ENCODE peak calls at places on chromosomes 3 and 15, in nine cellular contexts. B is hippocampal formation; C is ovary; X is MCF 10A; H is EL; N is NCI-H1092 treated with DMSO at 0.1 percent for 48 hours; R is adipocyte; G is central memory CD8-positive, alpha-beta T cell; I is sigmoid colon. Y is an unnamed sample.

GRCh38 chr3:32420138-32420981 is 28.7 kb downstream of the CMTM7 start:
- DNase-seq in B (no peak), C (no peak), X (peak), H (peak), N (no peak), R (peak), G (no peak), I (no peak), Y (peak)

GRCh38 chr15:69713726-69714559 is 261.3 kb downstream of the RPLP1 start:
- DNase-seq in B (no peak), C (no peak), X (no peak), H (no peak), N (no peak), R (no peak), G (peak), I (no peak), Y (peak)

GRCh38 chr3:111373861-111374260 is 168.1 kb upstream of the CD96 start:
- DNase-seq in B (no peak), C (no peak), X (no peak), H (peak), N (no peak), R (peak), G (no peak), I (no peak), Y (peak)

GRCh38 chr3:187565701-187566100 is 104.5 kb downstream of the SST start:
- DNase-seq in B (no peak), C (no peak), X (no peak), H (no peak), N (no peak), R (no peak), G (no peak), I (no peak), Y (no peak)

GRCh38 chr15:30943654-30944335 is 40.1 kb downstream of the FAN1 start:
- DNase-seq in B (no peak), C (no peak), X (no peak), H (no peak), N (no peak), R (no peak), G (no peak), I (no peak), Y (no peak)

GRCh38 chr3:71103430-71103881 is 480.1 kb downstream of the FOXP1 start:
- DNase-seq in B (no peak), C (no peak), X (peak), H (peak), N (peak), R (peak), G (no peak), I (peak), Y (peak)

GRCh38 chr15:33278816-33279612 is 31.8 kb upstream of the RYR3 start:
- DNase-seq in B (no peak), C (no peak), X (peak), H (peak), N (no peak), R (peak), G (no peak), I (no peak), Y (peak)

GRCh38 chr15:81064253-81064652 is 63.5 kb downstream of the TLNRD1 start:
- DNase-seq in B (no peak), C (no peak), X (no peak), H (no peak), N (no peak), R (no peak), G (no peak), I (no peak), Y (no peak)

GRCh38 chr3:136973352-136973751 is 15.6 kb downstream of the IL20RB start:
- DNase-seq in B (no peak), C (no peak), X (no peak), H (no peak), N (no peak), R (no peak), G (no peak), I (no peak), Y (no peak)

Y was measured in PC-3.